ENCODE peak calls at places on chromosomes 13 and 19, in seven cellular contexts. H, N, B, M, Y, A and K are unnamed samples.

GRCh38 chr13:28318418-28318995 is 176.4 kb downstream of the FLT1 start:
- DNase-seq in H (no peak), N (no peak), B (no peak), M (no peak), Y (no peak), A (no peak), K (no peak)

GRCh38 chr13:61960981-61961380 is 545.3 kb upstream of the PCDH20 start:
- DNase-seq in H (no peak), N (no peak), B (no peak), M (no peak), Y (no peak), A (no peak), K (no peak)

GRCh38 chr19:48873476-48874308 is 1.5 kb downstream of the PPP1R15A start:
- DNase-seq in H (peak; percentile 55), N (no peak), B (peak; percentile 22), M (no peak), Y (no peak), A (no peak), K (no peak)

GRCh38 chr13:79679334-79679733 is 198.4 kb downstream of the NDFIP2 start:
- DNase-seq in H (peak; percentile 73), N (no peak), B (peak; percentile 58), M (peak; percentile 90), Y (peak; percentile 81), A (peak; percentile 50), K (no peak)

GRCh38 chr13:66915596-66916185 is 314.4 kb downstream of the PCDH9 start:
- DNase-seq in H (no peak), N (no peak), B (no peak), M (no peak), Y (no peak), A (no peak), K (no peak)

GRCh38 chr19:12825259-12826131 is 8.9 kb downstream of the RTBDN start:
- DNase-seq in H (no peak), N (peak; percentile 85), B (no peak), M (no peak), Y (peak; percentile 30), A (no peak), K (no peak)

GRCh38 chr13:51417716-51418115 is 35.1 kb downstream of the INTS6 start:
- DNase-seq in H (no peak), N (no peak), B (no peak), M (no peak), Y (no peak), A (no peak), K (no peak)

GRCh38 chr19:11041966-11042627 is 47.2 kb upstream of the LDLR start:
- DNase-seq in H (no peak), N (peak; percentile 77), B (no peak), M (no peak), Y (peak; percentile 97), A (no peak), K (no peak)

GRCh38 chr19:11420894-11421606 is 1.9 kb upstream of the RGL3 start:
- DNase-seq in H (no peak), N (no peak), B (no peak), M (peak; percentile 60), Y (no peak), A (no peak), K (no peak)

GRCh38 chr13:35891973-35892441 is 239.2 kb downstream of the DCLK1 start:
- DNase-seq in H (no peak), N (no peak), B (no peak), M (no peak), Y (no peak), A (no peak), K (no peak)

GRCh38 chr19:40232949-40233810 is 6.7 kb upstream of the CCNP start:
- DNase-seq in H (no peak), N (peak; percentile 54), B (no peak), M (no peak), Y (no peak), A (no peak), K (no peak)

GRCh38 chr19:40232479-40232878 is 6.0 kb upstream of the CCNP start:
- DNase-seq in H (no peak), N (peak; percentile 43), B (no peak), M (no peak), Y (no peak), A (no peak), K (no peak)

GRCh38 chr19:40231057-40231456 is 4.6 kb upstream of the CCNP start:
- DNase-seq in H (no peak), N (no peak), B (no peak), M (no peak), Y (no peak), A (no peak), K (no peak)

GRCh38 chr19:40229926-40230417 is 3.5 kb upstream of the CCNP start:
- DNase-seq in H (no peak), N (no peak), B (no peak), M (no peak), Y (no peak), A (no peak), K (no peak)

DNA sequence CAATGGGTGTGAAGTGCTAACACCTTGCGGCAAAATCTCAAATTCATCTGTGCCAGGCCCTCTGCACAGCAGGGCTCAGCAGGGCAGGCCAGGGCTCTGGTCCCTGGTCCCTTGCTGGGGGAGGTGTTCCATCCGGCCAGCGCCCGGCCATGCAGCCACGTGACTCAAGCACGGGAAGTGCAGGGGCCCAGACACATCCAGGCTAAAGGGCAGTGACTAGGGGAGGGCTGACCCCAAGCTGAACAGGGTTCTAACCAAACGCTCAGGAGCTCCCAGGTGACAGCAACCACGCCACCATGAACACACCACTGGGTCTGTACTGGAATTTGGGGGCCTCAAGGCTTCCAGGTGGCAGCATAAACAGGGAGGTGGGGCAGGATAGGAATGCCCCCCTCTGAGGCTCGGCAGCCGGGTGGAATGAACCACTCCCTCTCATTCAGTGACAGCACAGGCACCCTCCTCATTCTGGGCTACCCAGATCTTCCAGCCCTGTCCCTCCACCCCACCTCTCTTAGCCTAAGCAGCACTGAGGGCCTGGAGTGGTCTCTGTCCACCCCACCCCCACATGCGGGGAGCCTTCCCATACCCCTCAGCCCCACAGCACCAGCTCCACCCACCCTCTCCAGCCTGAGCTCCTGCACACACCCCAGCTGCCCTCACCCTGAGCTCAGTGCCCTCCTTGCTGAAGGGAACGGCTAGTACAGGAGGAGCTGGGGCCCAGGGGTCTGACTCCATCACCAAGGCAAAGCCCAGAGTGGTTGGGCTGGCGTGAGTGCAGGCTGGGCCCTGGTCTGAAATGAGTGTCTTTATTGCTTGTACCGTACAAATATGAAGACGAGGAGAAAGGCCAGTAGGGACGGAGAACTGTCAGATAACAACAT is 5.3 kb upstream of the CCNP start:
- DNase-seq in H (no peak), N (peak; percentile 71), B (no peak), M (no peak), Y (no peak), A (no peak), K (no peak)
- TF ChIP-seq POLR2A in H (no peak), N (no peak), B (no peak), M (no peak), Y (no peak), A (no peak), K (no peak)

DNA sequence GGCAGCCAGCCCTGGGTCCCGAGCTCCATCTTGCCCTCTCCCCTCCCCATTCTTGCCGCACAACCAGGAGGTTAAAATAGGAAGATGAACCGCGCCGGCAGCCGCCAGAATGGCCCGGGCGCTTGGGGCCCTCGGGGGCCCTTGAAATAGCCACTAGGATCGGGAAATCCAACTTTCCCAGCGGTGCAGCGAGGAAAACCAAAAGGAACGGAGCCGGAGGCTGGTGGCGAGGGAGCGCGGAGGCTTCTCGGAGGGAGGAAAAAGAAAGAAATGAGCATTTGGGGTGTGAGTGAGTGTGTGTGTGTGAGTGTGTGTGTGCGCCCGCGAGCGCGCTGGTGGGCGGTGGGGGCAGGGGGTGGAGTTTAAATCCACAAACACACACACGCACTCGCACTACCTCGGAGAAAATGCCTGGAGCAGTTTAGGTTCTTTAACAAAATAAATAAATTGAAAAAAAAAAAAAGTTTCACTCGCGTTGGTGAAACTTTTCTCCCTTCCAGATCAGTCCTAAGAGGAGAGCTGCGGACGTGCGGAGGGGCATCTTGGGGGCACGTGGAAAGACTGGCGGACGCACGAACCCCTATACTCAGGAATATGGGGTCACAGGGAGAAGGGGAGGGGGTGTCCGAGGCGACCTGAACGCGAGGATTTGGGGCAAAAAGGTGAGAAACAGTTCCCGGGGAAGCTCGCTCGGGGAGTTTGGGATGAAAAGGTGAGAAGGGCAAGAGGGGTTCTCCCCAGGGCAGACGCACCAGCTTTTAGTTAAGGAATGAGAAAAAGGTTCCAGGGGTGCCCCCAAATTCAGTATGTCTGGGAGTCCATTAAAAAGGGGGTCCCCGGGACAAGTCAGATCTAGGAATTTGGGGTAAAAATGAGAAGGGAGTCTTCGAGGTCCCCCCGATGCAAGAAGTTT is 1.3 kb downstream of the RFX2 start:
- DNase-seq in H (peak; percentile 51), N (peak; percentile 93), B (peak; percentile 82), M (peak; percentile 62), Y (peak; percentile 32), A (peak; percentile 29), K (peak; percentile 81)
- TF ChIP-seq POLR2A in H (no peak), N (no peak), B (peak; percentile 18), M (no peak), Y (no peak), A (no peak), K (no peak)

GRCh38 chr19:18775586-18776287 is 15.4 kb downstream of the COMP start:
- DNase-seq in H (no peak), N (peak; percentile 72), B (no peak), M (peak; percentile 54), Y (no peak), A (no peak), K (no peak)

GRCh38 chr19:18773682-18774081 is 17.4 kb downstream of the COMP start:
- DNase-seq in H (no peak), N (no peak), B (no peak), M (no peak), Y (no peak), A (no peak), K (no peak)

GRCh38 chr19:18772620-18773587 is 18.2 kb downstream of the COMP start:
- DNase-seq in H (no peak), N (peak; percentile 62), B (no peak), M (no peak), Y (no peak), A (no peak), K (no peak)

GRCh38 chr19:18774782-18775444 is 16.2 kb downstream of the COMP start:
- DNase-seq in H (no peak), N (peak; percentile 82), B (no peak), M (no peak), Y (no peak), A (no peak), K (no peak)

GRCh38 chr19:18774107-18774506 is 17.0 kb downstream of the COMP start:
- DNase-seq in H (no peak), N (peak; percentile 38), B (no peak), M (no peak), Y (no peak), A (no peak), K (no peak)
- TF ChIP-seq POLR2A in H (no peak), N (no peak), B (no peak), M (no peak), Y (no peak), A (no peak), K (no peak)

DNA sequence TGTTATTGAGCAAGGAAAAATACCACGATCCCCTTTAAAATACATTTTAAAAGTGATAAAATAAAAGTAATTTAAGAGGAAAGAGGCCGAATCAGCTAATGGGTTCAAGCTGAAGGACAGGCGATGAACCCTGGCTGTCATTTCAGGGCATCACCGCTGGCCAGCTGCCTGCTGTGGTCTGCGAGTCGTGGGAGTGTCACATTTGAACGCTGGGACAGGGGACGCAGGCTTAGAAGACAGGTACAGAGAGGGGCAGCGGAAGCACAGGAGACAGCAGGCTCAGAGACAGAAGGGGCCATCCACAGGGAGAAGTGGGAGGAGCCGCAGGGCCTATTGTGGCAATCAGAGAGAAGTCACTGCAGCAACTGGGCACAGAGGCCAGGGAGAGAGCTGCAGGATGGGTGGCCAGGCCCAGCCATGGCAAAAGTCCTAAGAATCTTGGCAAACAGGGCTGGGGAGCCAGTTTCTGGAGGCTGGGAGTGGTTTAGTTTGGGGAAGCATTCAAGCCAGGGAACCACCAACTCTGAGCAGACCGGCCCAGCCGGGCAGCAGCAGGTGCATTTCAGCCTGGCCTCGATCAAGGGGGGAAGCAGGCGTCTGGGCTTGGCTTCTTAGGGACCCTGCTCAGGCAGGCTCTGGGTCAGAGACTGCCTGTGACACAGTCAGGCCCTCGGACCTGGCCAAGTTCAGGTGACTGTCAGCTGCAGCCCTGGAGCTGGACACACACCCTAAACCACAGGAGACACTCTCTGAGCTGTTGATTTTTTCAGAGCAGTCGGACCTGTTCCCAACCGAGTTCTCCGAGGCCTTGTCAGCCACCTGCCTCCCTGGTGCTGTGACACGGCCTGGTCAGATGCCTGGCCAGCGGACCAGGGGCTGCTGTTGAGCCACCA is 11.9 kb downstream of the SH3GL1 start:
- DNase-seq in H (no peak), N (no peak), B (no peak), M (peak; percentile 79), Y (peak; percentile 77), A (no peak), K (no peak)
- TF ChIP-seq POLR2A in H (no peak), N (no peak), B (no peak), M (no peak), Y (no peak), A (no peak), K (no peak)